ENCODE peak calls at places on chromosomes 16 and 17, in nine cellular contexts. One of them, this sample, is unnamed.

GRCh38 chr17:1627987-1628855 is at the start of gene SLC43A2:
- DNase-seq in activated T-cell treated with anti-CD3 and anti-CD28 coated beads for 1 hour: peak
- DNase-seq in prostate gland: peak
- DNase-seq in IMR-90: peak
- DNase-seq in adrenal gland: peak
- DNase-seq in stimulated activated CD4-positive, alpha-beta T cell treated with anti-CD3 and anti-CD28 coated beads, Interleukin-1b, Interleukin-23, amount 100 ng/mL, for 24 hours: peak
- DNase-seq in activated naive CD4-positive, alpha-beta T cell treated with Interleukin-2 at 50 U/mL for 16 hours: peak
- DNase-seq in astrocyte of the spinal cord: peak
- DNase-seq in OCI-LY7: peak
- DNase-seq in this sample: peak

GRCh38 chr17:72287586-72287985 is 166.8 kb downstream of the SOX9 start:
- DNase-seq in activated T-cell treated with anti-CD3 and anti-CD28 coated beads for 1 hour: no peak
- DNase-seq in prostate gland: peak
- DNase-seq in IMR-90: no peak
- DNase-seq in adrenal gland: no peak
- DNase-seq in stimulated activated CD4-positive, alpha-beta T cell treated with anti-CD3 and anti-CD28 coated beads, Interleukin-1b, Interleukin-23, amount 100 ng/mL, for 24 hours: no peak
- DNase-seq in activated naive CD4-positive, alpha-beta T cell treated with Interleukin-2 at 50 U/mL for 16 hours: no peak
- DNase-seq in astrocyte of the spinal cord: no peak
- DNase-seq in OCI-LY7: no peak
- DNase-seq in this sample: no peak

GRCh38 chr17:12365805-12366204 is 299.9 kb upstream of the MYOCD start:
- DNase-seq in activated T-cell treated with anti-CD3 and anti-CD28 coated beads for 1 hour: no peak
- DNase-seq in prostate gland: no peak
- DNase-seq in IMR-90: peak
- DNase-seq in adrenal gland: no peak
- DNase-seq in stimulated activated CD4-positive, alpha-beta T cell treated with anti-CD3 and anti-CD28 coated beads, Interleukin-1b, Interleukin-23, amount 100 ng/mL, for 24 hours: no peak
- DNase-seq in activated naive CD4-positive, alpha-beta T cell treated with Interleukin-2 at 50 U/mL for 16 hours: no peak
- DNase-seq in astrocyte of the spinal cord: no peak
- DNase-seq in OCI-LY7: no peak
- DNase-seq in this sample: no peak

GRCh38 chr16:65229191-65229662 is 107.4 kb upstream of the CDH11 start:
- DNase-seq in activated T-cell treated with anti-CD3 and anti-CD28 coated beads for 1 hour: no peak
- DNase-seq in prostate gland: no peak
- DNase-seq in IMR-90: peak
- DNase-seq in adrenal gland: no peak
- DNase-seq in stimulated activated CD4-positive, alpha-beta T cell treated with anti-CD3 and anti-CD28 coated beads, Interleukin-1b, Interleukin-23, amount 100 ng/mL, for 24 hours: no peak
- DNase-seq in activated naive CD4-positive, alpha-beta T cell treated with Interleukin-2 at 50 U/mL for 16 hours: no peak
- DNase-seq in astrocyte of the spinal cord: no peak
- DNase-seq in OCI-LY7: no peak
- DNase-seq in this sample: no peak

GRCh38 chr17:72587773-72588511 is 467.1 kb downstream of the SOX9 start:
- DNase-seq in activated T-cell treated with anti-CD3 and anti-CD28 coated beads for 1 hour: no peak
- DNase-seq in prostate gland: no peak
- DNase-seq in IMR-90: peak
- DNase-seq in adrenal gland: no peak
- DNase-seq in stimulated activated CD4-positive, alpha-beta T cell treated with anti-CD3 and anti-CD28 coated beads, Interleukin-1b, Interleukin-23, amount 100 ng/mL, for 24 hours: no peak
- DNase-seq in activated naive CD4-positive, alpha-beta T cell treated with Interleukin-2 at 50 U/mL for 16 hours: peak
- DNase-seq in astrocyte of the spinal cord: peak
- DNase-seq in OCI-LY7: peak
- DNase-seq in this sample: no peak

GRCh38 chr17:75695141-75695829 is 26.0 kb upstream of the ITGB4 start:
- DNase-seq in activated T-cell treated with anti-CD3 and anti-CD28 coated beads for 1 hour: no peak
- DNase-seq in prostate gland: no peak
- DNase-seq in IMR-90: peak
- DNase-seq in adrenal gland: no peak
- DNase-seq in stimulated activated CD4-positive, alpha-beta T cell treated with anti-CD3 and anti-CD28 coated beads, Interleukin-1b, Interleukin-23, amount 100 ng/mL, for 24 hours: no peak
- DNase-seq in activated naive CD4-positive, alpha-beta T cell treated with Interleukin-2 at 50 U/mL for 16 hours: no peak
- DNase-seq in astrocyte of the spinal cord: peak
- DNase-seq in OCI-LY7: no peak
- DNase-seq in this sample: no peak

GRCh38 chr17:79365361-79365760 is 245.5 kb downstream of the RBFOX3 start:
- DNase-seq in activated T-cell treated with anti-CD3 and anti-CD28 coated beads for 1 hour: no peak
- DNase-seq in prostate gland: no peak
- DNase-seq in IMR-90: no peak
- DNase-seq in adrenal gland: no peak
- DNase-seq in stimulated activated CD4-positive, alpha-beta T cell treated with anti-CD3 and anti-CD28 coated beads, Interleukin-1b, Interleukin-23, amount 100 ng/mL, for 24 hours: no peak
- DNase-seq in activated naive CD4-positive, alpha-beta T cell treated with Interleukin-2 at 50 U/mL for 16 hours: no peak
- DNase-seq in astrocyte of the spinal cord: no peak
- DNase-seq in OCI-LY7: no peak
- DNase-seq in this sample: no peak

GRCh38 chr17:79914813-79915740 is 75.8 kb upstream of the CBX4 start:
- DNase-seq in activated T-cell treated with anti-CD3 and anti-CD28 coated beads for 1 hour: no peak
- DNase-seq in prostate gland: no peak
- DNase-seq in IMR-90: no peak
- DNase-seq in adrenal gland: no peak
- DNase-seq in stimulated activated CD4-positive, alpha-beta T cell treated with anti-CD3 and anti-CD28 coated beads, Interleukin-1b, Interleukin-23, amount 100 ng/mL, for 24 hours: no peak
- DNase-seq in activated naive CD4-positive, alpha-beta T cell treated with Interleukin-2 at 50 U/mL for 16 hours: no peak
- DNase-seq in astrocyte of the spinal cord: no peak
- DNase-seq in OCI-LY7: no peak
- DNase-seq in this sample: no peak

GRCh38 chr17:42135664-42136653 is 13.4 kb downstream of the HSPB9 start:
- DNase-seq in activated T-cell treated with anti-CD3 and anti-CD28 coated beads for 1 hour: no peak
- DNase-seq in prostate gland: no peak
- DNase-seq in IMR-90: peak
- DNase-seq in adrenal gland: peak
- DNase-seq in stimulated activated CD4-positive, alpha-beta T cell treated with anti-CD3 and anti-CD28 coated beads, Interleukin-1b, Interleukin-23, amount 100 ng/mL, for 24 hours: no peak
- DNase-seq in activated naive CD4-positive, alpha-beta T cell treated with Interleukin-2 at 50 U/mL for 16 hours: no peak
- DNase-seq in astrocyte of the spinal cord: peak
- DNase-seq in OCI-LY7: peak
- DNase-seq in this sample: no peak

GRCh38 chr17:60372790-60373483 is 19.0 kb downstream of the USP32 start:
- DNase-seq in activated T-cell treated with anti-CD3 and anti-CD28 coated beads for 1 hour: no peak
- DNase-seq in prostate gland: no peak
- DNase-seq in IMR-90: peak
- DNase-seq in adrenal gland: no peak
- DNase-seq in stimulated activated CD4-positive, alpha-beta T cell treated with anti-CD3 and anti-CD28 coated beads, Interleukin-1b, Interleukin-23, amount 100 ng/mL, for 24 hours: no peak
- DNase-seq in activated naive CD4-positive, alpha-beta T cell treated with Interleukin-2 at 50 U/mL for 16 hours: no peak
- DNase-seq in astrocyte of the spinal cord: peak
- DNase-seq in OCI-LY7: no peak
- DNase-seq in this sample: no peak

GRCh38 chr17:32564325-32564724 is 77.5 kb downstream of the CDK5R1 start:
- DNase-seq in activated T-cell treated with anti-CD3 and anti-CD28 coated beads for 1 hour: no peak
- DNase-seq in prostate gland: no peak
- DNase-seq in IMR-90: no peak
- DNase-seq in adrenal gland: no peak
- DNase-seq in stimulated activated CD4-positive, alpha-beta T cell treated with anti-CD3 and anti-CD28 coated beads, Interleukin-1b, Interleukin-23, amount 100 ng/mL, for 24 hours: no peak
- DNase-seq in activated naive CD4-positive, alpha-beta T cell treated with Interleukin-2 at 50 U/mL for 16 hours: no peak
- DNase-seq in astrocyte of the spinal cord: no peak
- DNase-seq in OCI-LY7: no peak
- DNase-seq in this sample: peak

GRCh38 chr16:81700071-81700779 is 78.9 kb upstream of the PLCG2 start:
- DNase-seq in activated T-cell treated with anti-CD3 and anti-CD28 coated beads for 1 hour: no peak
- DNase-seq in prostate gland: no peak
- DNase-seq in IMR-90: peak
- DNase-seq in adrenal gland: no peak
- DNase-seq in stimulated activated CD4-positive, alpha-beta T cell treated with anti-CD3 and anti-CD28 coated beads, Interleukin-1b, Interleukin-23, amount 100 ng/mL, for 24 hours: no peak
- DNase-seq in activated naive CD4-positive, alpha-beta T cell treated with Interleukin-2 at 50 U/mL for 16 hours: no peak
- DNase-seq in astrocyte of the spinal cord: peak
- DNase-seq in OCI-LY7: no peak
- DNase-seq in this sample: no peak